ENCODE peak calls at places on chromosomes 11 and 22, in ten cellular contexts. One of them, this sample, is unnamed.

GRCh38 chr11:133263332-133263731 is 269.0 kb downstream of the OPCML start:
- DNase-seq in esophagus squamous epithelium: no peak
- DNase-seq in spleen: no peak
- DNase-seq in uterus: no peak
- DNase-seq in pancreas: no peak
- DNase-seq in neuronal stem cell: no peak
- DNase-seq in brain microvascular endothelial cell: no peak
- DNase-seq in SJSA1: no peak
- DNase-seq in body of pancreas: no peak
- DNase-seq in aorta: no peak
- DNase-seq in this sample: no peak

GRCh38 chr11:76670475-76671235 is at the start of gene LRRC32:
- DNase-seq in esophagus squamous epithelium: no peak
- DNase-seq in spleen: peak; percentile 89
- DNase-seq in uterus: peak; percentile 62
- DNase-seq in pancreas: no peak
- DNase-seq in neuronal stem cell: peak; percentile 38
- DNase-seq in brain microvascular endothelial cell: no peak
- DNase-seq in SJSA1: no peak
- DNase-seq in body of pancreas: peak; percentile 35
- DNase-seq in aorta: peak; percentile 91
- DNase-seq in this sample: no peak

GRCh38 chr11:6771926-6772898 is at the start of gene OR2AG2:
- DNase-seq in esophagus squamous epithelium: no peak
- DNase-seq in spleen: no peak
- DNase-seq in uterus: no peak
- DNase-seq in pancreas: peak; percentile 14
- DNase-seq in neuronal stem cell: no peak
- DNase-seq in brain microvascular endothelial cell: no peak
- DNase-seq in SJSA1: no peak
- DNase-seq in body of pancreas: peak; percentile 7
- DNase-seq in aorta: no peak
- DNase-seq in this sample: no peak

GRCh38 chr11:131691558-131692041 is 321.2 kb downstream of the NTM start:
- DNase-seq in esophagus squamous epithelium: no peak
- DNase-seq in spleen: no peak
- DNase-seq in uterus: no peak
- DNase-seq in pancreas: no peak
- DNase-seq in neuronal stem cell: no peak
- DNase-seq in brain microvascular endothelial cell: no peak
- DNase-seq in SJSA1: no peak
- DNase-seq in body of pancreas: peak; percentile 26
- DNase-seq in aorta: no peak
- DNase-seq in this sample: no peak

GRCh38 chr11:43278302-43278956 is 33.4 kb upstream of the API5 start:
- DNase-seq in esophagus squamous epithelium: no peak
- DNase-seq in spleen: no peak
- DNase-seq in uterus: no peak
- DNase-seq in pancreas: no peak
- DNase-seq in neuronal stem cell: peak; percentile 23
- DNase-seq in brain microvascular endothelial cell: peak; percentile 9
- DNase-seq in SJSA1: no peak
- DNase-seq in body of pancreas: no peak
- DNase-seq in aorta: no peak
- DNase-seq in this sample: no peak

GRCh38 chr11:125382211-125382807 is 113.8 kb downstream of the FEZ1 start:
- DNase-seq in esophagus squamous epithelium: no peak
- DNase-seq in spleen: peak; percentile 50
- DNase-seq in uterus: no peak
- DNase-seq in pancreas: no peak
- DNase-seq in neuronal stem cell: no peak
- DNase-seq in brain microvascular endothelial cell: no peak
- DNase-seq in SJSA1: no peak
- DNase-seq in body of pancreas: no peak
- DNase-seq in aorta: no peak
- DNase-seq in this sample: no peak

GRCh38 chr11:72191961-72192381 is at the start of gene FOLR1:
- DNase-seq in esophagus squamous epithelium: no peak
- DNase-seq in spleen: no peak
- DNase-seq in uterus: no peak
- DNase-seq in pancreas: no peak
- DNase-seq in neuronal stem cell: peak; percentile 14
- DNase-seq in brain microvascular endothelial cell: no peak
- DNase-seq in SJSA1: no peak
- DNase-seq in body of pancreas: no peak
- DNase-seq in aorta: no peak
- DNase-seq in this sample: no peak

GRCh38 chr11:130103296-130103814 is 33.7 kb downstream of the APLP2 start:
- DNase-seq in esophagus squamous epithelium: no peak
- DNase-seq in spleen: no peak
- DNase-seq in uterus: no peak
- DNase-seq in pancreas: no peak
- DNase-seq in neuronal stem cell: no peak
- DNase-seq in brain microvascular endothelial cell: peak; percentile 95
- DNase-seq in SJSA1: no peak
- DNase-seq in body of pancreas: no peak
- DNase-seq in aorta: no peak
- DNase-seq in this sample: peak; percentile 79

GRCh38 chr11:32706985-32707736 is 87.3 kb downstream of the CCDC73 start:
- DNase-seq in esophagus squamous epithelium: no peak
- DNase-seq in spleen: no peak
- DNase-seq in uterus: no peak
- DNase-seq in pancreas: no peak
- DNase-seq in neuronal stem cell: no peak
- DNase-seq in brain microvascular endothelial cell: no peak
- DNase-seq in SJSA1: no peak
- DNase-seq in body of pancreas: no peak
- DNase-seq in aorta: no peak
- DNase-seq in this sample: peak; percentile 21

GRCh38 chr11:11463397-11463796 is 110.3 kb upstream of the CSNK2A3 start:
- DNase-seq in esophagus squamous epithelium: no peak
- DNase-seq in spleen: no peak
- DNase-seq in uterus: no peak
- DNase-seq in pancreas: no peak
- DNase-seq in neuronal stem cell: no peak
- DNase-seq in brain microvascular endothelial cell: peak; percentile 2
- DNase-seq in SJSA1: no peak
- DNase-seq in body of pancreas: no peak
- DNase-seq in aorta: no peak
- DNase-seq in this sample: no peak

GRCh38 chr22:18121436-18122253 is 11.0 kb downstream of the TUBA8 start:
- DNase-seq in esophagus squamous epithelium: no peak
- DNase-seq in spleen: no peak
- DNase-seq in uterus: no peak
- DNase-seq in pancreas: no peak
- DNase-seq in neuronal stem cell: peak; percentile 27
- DNase-seq in brain microvascular endothelial cell: no peak
- DNase-seq in SJSA1: no peak
- DNase-seq in body of pancreas: no peak
- DNase-seq in aorta: peak; percentile 67
- DNase-seq in this sample: no peak

GRCh38 chr11:19879309-19880087 is 166.9 kb downstream of the NAV2 start:
- DNase-seq in esophagus squamous epithelium: no peak
- DNase-seq in spleen: no peak
- DNase-seq in uterus: no peak
- DNase-seq in pancreas: no peak
- DNase-seq in neuronal stem cell: no peak
- DNase-seq in brain microvascular endothelial cell: no peak
- DNase-seq in SJSA1: no peak
- DNase-seq in body of pancreas: no peak
- DNase-seq in aorta: no peak
- DNase-seq in this sample: no peak

GRCh38 chr22:47593911-47594311 is 831.5 kb downstream of the TBC1D22A start:
- DNase-seq in esophagus squamous epithelium: no peak
- DNase-seq in spleen: no peak
- DNase-seq in uterus: no peak
- DNase-seq in pancreas: no peak
- DNase-seq in neuronal stem cell: no peak
- DNase-seq in brain microvascular endothelial cell: no peak
- DNase-seq in SJSA1: peak; percentile 25
- DNase-seq in body of pancreas: no peak
- DNase-seq in aorta: no peak
- DNase-seq in this sample: no peak

GRCh38 chr22:19848298-19849224 is 6.1 kb downstream of the GNB1L start:
- DNase-seq in esophagus squamous epithelium: no peak
- DNase-seq in spleen: no peak
- DNase-seq in uterus: no peak
- DNase-seq in pancreas: peak; percentile 31
- DNase-seq in neuronal stem cell: no peak
- DNase-seq in brain microvascular endothelial cell: no peak
- DNase-seq in SJSA1: peak; percentile 48
- DNase-seq in body of pancreas: peak; percentile 66
- DNase-seq in aorta: no peak
- DNase-seq in this sample: no peak

GRCh38 chr11:66889974-66890373 is 33.1 kb downstream of the LRFN4 start:
- DNase-seq in esophagus squamous epithelium: no peak
- DNase-seq in spleen: no peak
- DNase-seq in uterus: no peak
- DNase-seq in pancreas: no peak
- DNase-seq in neuronal stem cell: peak; percentile 43
- DNase-seq in brain microvascular endothelial cell: no peak
- DNase-seq in SJSA1: no peak
- DNase-seq in body of pancreas: no peak
- DNase-seq in aorta: no peak
- DNase-seq in this sample: no peak

GRCh38 chr11:7964873-7965272 is 374 bp downstream of the NLRP10 start:
- DNase-seq in esophagus squamous epithelium: no peak
- DNase-seq in spleen: no peak
- DNase-seq in uterus: no peak
- DNase-seq in pancreas: no peak
- DNase-seq in neuronal stem cell: no peak
- DNase-seq in brain microvascular endothelial cell: no peak
- DNase-seq in SJSA1: no peak
- DNase-seq in body of pancreas: no peak
- DNase-seq in aorta: no peak
- DNase-seq in this sample: peak; percentile 59

GRCh38 chr22:50118557-50119168 is 28.9 kb downstream of the MOV10L1 start:
- DNase-seq in esophagus squamous epithelium: no peak
- DNase-seq in spleen: no peak
- DNase-seq in uterus: peak; percentile 77
- DNase-seq in pancreas: no peak
- DNase-seq in neuronal stem cell: no peak
- DNase-seq in brain microvascular endothelial cell: peak; percentile 99
- DNase-seq in SJSA1: peak; percentile 69
- DNase-seq in body of pancreas: no peak
- DNase-seq in aorta: no peak
- DNase-seq in this sample: peak; percentile 90

GRCh38 chr22:29842740-29843139 is 4.7 kb upstream of the ASCC2 start:
- DNase-seq in esophagus squamous epithelium: no peak
- DNase-seq in spleen: no peak
- DNase-seq in uterus: no peak
- DNase-seq in pancreas: no peak
- DNase-seq in neuronal stem cell: no peak
- DNase-seq in brain microvascular endothelial cell: peak; percentile 96
- DNase-seq in SJSA1: peak; percentile 89
- DNase-seq in body of pancreas: no peak
- DNase-seq in aorta: no peak
- DNase-seq in this sample: peak; percentile 30
- H3K27ac ChIP-seq in esophagus squamous epithelium: peak overlapping the region; percentile 67
- H3K27ac ChIP-seq in spleen: no peak overlapping the region
- H3K27ac ChIP-seq in uterus: no peak overlapping the region
- H3K27ac ChIP-seq in pancreas: no peak overlapping the region
- H3K27ac ChIP-seq in neuronal stem cell: no peak overlapping the region
- H3K27ac ChIP-seq in brain microvascular endothelial cell: peak overlapping the region; percentile 91
- H3K27ac ChIP-seq in SJSA1: peak overlapping the region; percentile 90
- H3K27ac ChIP-seq in body of pancreas: no peak overlapping the region
- H3K27ac ChIP-seq in aorta: no peak overlapping the region
- H3K27ac ChIP-seq in this sample: no peak overlapping the region

GRCh38 chr11:69640260-69640994 is 529 bp upstream of the CCND1 start:
- DNase-seq in esophagus squamous epithelium: no peak
- DNase-seq in spleen: peak; percentile 81
- DNase-seq in uterus: no peak
- DNase-seq in pancreas: no peak
- DNase-seq in neuronal stem cell: no peak
- DNase-seq in brain microvascular endothelial cell: no peak
- DNase-seq in SJSA1: no peak
- DNase-seq in body of pancreas: no peak
- DNase-seq in aorta: peak; percentile 77
- DNase-seq in this sample: no peak
- H3K27me3 ChIP-seq in esophagus squamous epithelium: no peaks in the 10 kb centered on the region
- H3K27me3 ChIP-seq in spleen: peaks cover 87% of the 10 kb centered on the region
- H3K27me3 ChIP-seq in uterus: peaks cover 38% of the 10 kb centered on the region
- H3K27me3 ChIP-seq in pancreas: no peaks in the 10 kb centered on the region
- H3K27me3 ChIP-seq in neuronal stem cell: peaks cover 8% of the 10 kb centered on the region
- H3K27me3 ChIP-seq in brain microvascular endothelial cell: no peaks in the 10 kb centered on the region
- H3K27me3 ChIP-seq in SJSA1: no peaks in the 10 kb centered on the region
- H3K27me3 ChIP-seq in body of pancreas: no peaks in the 10 kb centered on the region
- H3K27me3 ChIP-seq in aorta: peaks cover 2% of the 10 kb centered on the region
- H3K27me3 ChIP-seq in this sample: no peaks in the 10 kb centered on the region

GRCh38 chr11:84289381-84289906 is 1003.3 kb upstream of the CCDC90B start:
- DNase-seq in esophagus squamous epithelium: no peak
- DNase-seq in spleen: no peak
- DNase-seq in uterus: no peak
- DNase-seq in pancreas: no peak
- DNase-seq in neuronal stem cell: no peak
- DNase-seq in brain microvascular endothelial cell: peak; percentile 34
- DNase-seq in SJSA1: no peak
- DNase-seq in body of pancreas: no peak
- DNase-seq in aorta: no peak
- DNase-seq in this sample: peak; percentile 11
- H3K4me3 ChIP-seq in esophagus squamous epithelium: no peak overlapping the region
- H3K4me3 ChIP-seq in spleen: no peak overlapping the region
- H3K4me3 ChIP-seq in uterus: no peak overlapping the region
- H3K4me3 ChIP-seq in pancreas: no peak overlapping the region
- H3K4me3 ChIP-seq in neuronal stem cell: no peak overlapping the region
- H3K4me3 ChIP-seq in brain microvascular endothelial cell: no peak overlapping the region
- H3K4me3 ChIP-seq in SJSA1: no peak overlapping the region
- H3K4me3 ChIP-seq in body of pancreas: no peak overlapping the region
- H3K4me3 ChIP-seq in aorta: no peak overlapping the region
- H3K4me3 ChIP-seq in this sample: no peak overlapping the region

GRCh38 chr22:32199341-32199740 is 5.5 kb downstream of the RFPL2 start:
- DNase-seq in esophagus squamous epithelium: no peak
- DNase-seq in spleen: no peak
- DNase-seq in uterus: no peak
- DNase-seq in pancreas: no peak
- DNase-seq in neuronal stem cell: no peak
- DNase-seq in brain microvascular endothelial cell: no peak
- DNase-seq in SJSA1: no peak
- DNase-seq in body of pancreas: peak; percentile 42
- DNase-seq in aorta: no peak
- DNase-seq in this sample: no peak

GRCh38 chr22:32202161-32202538 is 2.7 kb downstream of the RFPL2 start:
- DNase-seq in esophagus squamous epithelium: no peak
- DNase-seq in spleen: no peak
- DNase-seq in uterus: no peak
- DNase-seq in pancreas: no peak
- DNase-seq in neuronal stem cell: no peak
- DNase-seq in brain microvascular endothelial cell: no peak
- DNase-seq in SJSA1: no peak
- DNase-seq in body of pancreas: no peak
- DNase-seq in aorta: no peak
- DNase-seq in this sample: no peak

GRCh38 chr22:32199961-32200360 is 4.9 kb downstream of the RFPL2 start:
- DNase-seq in esophagus squamous epithelium: no peak
- DNase-seq in spleen: no peak
- DNase-seq in uterus: no peak
- DNase-seq in pancreas: no peak
- DNase-seq in neuronal stem cell: no peak
- DNase-seq in brain microvascular endothelial cell: no peak
- DNase-seq in SJSA1: no peak
- DNase-seq in body of pancreas: no peak
- DNase-seq in aorta: no peak
- DNase-seq in this sample: no peak

GRCh38 chr22:32202539-32203180 is 2.2 kb downstream of the RFPL2 start:
- DNase-seq in esophagus squamous epithelium: no peak
- DNase-seq in spleen: no peak
- DNase-seq in uterus: no peak
- DNase-seq in pancreas: peak; percentile 57
- DNase-seq in neuronal stem cell: peak; percentile 37
- DNase-seq in brain microvascular endothelial cell: peak; percentile 14
- DNase-seq in SJSA1: no peak
- DNase-seq in body of pancreas: peak; percentile 73
- DNase-seq in aorta: no peak
- DNase-seq in this sample: no peak

GRCh38 chr22:32200752-32201151 is 4.1 kb downstream of the RFPL2 start:
- DNase-seq in esophagus squamous epithelium: no peak
- DNase-seq in spleen: no peak
- DNase-seq in uterus: no peak
- DNase-seq in pancreas: no peak
- DNase-seq in neuronal stem cell: no peak
- DNase-seq in brain microvascular endothelial cell: no peak
- DNase-seq in SJSA1: no peak
- DNase-seq in body of pancreas: no peak
- DNase-seq in aorta: no peak
- DNase-seq in this sample: no peak
- H3K27ac ChIP-seq in esophagus squamous epithelium: no peak overlapping the region
- H3K27ac ChIP-seq in spleen: no peak overlapping the region
- H3K27ac ChIP-seq in uterus: no peak overlapping the region
- H3K27ac ChIP-seq in pancreas: no peak overlapping the region
- H3K27ac ChIP-seq in neuronal stem cell: no peak overlapping the region
- H3K27ac ChIP-seq in brain microvascular endothelial cell: no peak overlapping the region
- H3K27ac ChIP-seq in SJSA1: no peak overlapping the region
- H3K27ac ChIP-seq in body of pancreas: no peak overlapping the region
- H3K27ac ChIP-seq in aorta: no peak overlapping the region
- H3K27ac ChIP-seq in this sample: no peak overlapping the region